ENCODE peak calls at places on chromosomes 4 and X, in six cellular contexts. One of them, this sample, is unnamed.
A peak's percentile ranks its signal among the peaks of the same experiment; 100 is the strongest.

GRCh38 chrX:9352683-9353430 is 112.0 kb upstream of the TBL1X start:
- DNase-seq in fibroblast of the conjunctiva: peak; percentile 72
- DNase-seq in activated naive CD4-positive, alpha-beta T cell treated with anti-CD3 and anti-CD28 coated beads, Interleukin-2, amount 10 ng/mL, durations not matched to agents 7 days and 5 days: peak; percentile 61
- DNase-seq in T-helper 17 cell: no peak
- DNase-seq in H4: peak; percentile 61
- DNase-seq in frontal cortex: no peak
- DNase-seq in this sample: peak; percentile 77

GRCh38 chrX:17931855-17932254 is 70.8 kb upstream of the RAI2 start:
- DNase-seq in fibroblast of the conjunctiva: no peak
- DNase-seq in activated naive CD4-positive, alpha-beta T cell treated with anti-CD3 and anti-CD28 coated beads, Interleukin-2, amount 10 ng/mL, durations not matched to agents 7 days and 5 days: no peak
- DNase-seq in T-helper 17 cell: no peak
- DNase-seq in H4: no peak
- DNase-seq in frontal cortex: no peak
- DNase-seq in this sample: no peak

GRCh38 chrX:30246769-30247489 is at the start of gene MAGEB1:
- DNase-seq in fibroblast of the conjunctiva: no peak
- DNase-seq in activated naive CD4-positive, alpha-beta T cell treated with anti-CD3 and anti-CD28 coated beads, Interleukin-2, amount 10 ng/mL, durations not matched to agents 7 days and 5 days: no peak
- DNase-seq in T-helper 17 cell: no peak
- DNase-seq in H4: no peak
- DNase-seq in frontal cortex: no peak
- DNase-seq in this sample: no peak

GRCh38 chrX:110600745-110601310 is 194.8 kb downstream of the CHRDL1 start:
- DNase-seq in fibroblast of the conjunctiva: no peak
- DNase-seq in activated naive CD4-positive, alpha-beta T cell treated with anti-CD3 and anti-CD28 coated beads, Interleukin-2, amount 10 ng/mL, durations not matched to agents 7 days and 5 days: no peak
- DNase-seq in T-helper 17 cell: no peak
- DNase-seq in H4: peak; percentile 9
- DNase-seq in frontal cortex: no peak
- DNase-seq in this sample: no peak

GRCh38 chr4:168791376-168791775 is 218.7 kb downstream of the CBR4 start:
- DNase-seq in fibroblast of the conjunctiva: no peak
- DNase-seq in activated naive CD4-positive, alpha-beta T cell treated with anti-CD3 and anti-CD28 coated beads, Interleukin-2, amount 10 ng/mL, durations not matched to agents 7 days and 5 days: no peak
- DNase-seq in T-helper 17 cell: no peak
- DNase-seq in H4: no peak
- DNase-seq in frontal cortex: no peak
- DNase-seq in this sample: no peak

GRCh38 chr4:158459085-158459820 is 62.4 kb upstream of the RXFP1 start:
- DNase-seq in fibroblast of the conjunctiva: no peak
- DNase-seq in activated naive CD4-positive, alpha-beta T cell treated with anti-CD3 and anti-CD28 coated beads, Interleukin-2, amount 10 ng/mL, durations not matched to agents 7 days and 5 days: no peak
- DNase-seq in T-helper 17 cell: no peak
- DNase-seq in H4: no peak
- DNase-seq in frontal cortex: no peak
- DNase-seq in this sample: no peak

GRCh38 chr4:56360071-56360470 is 27.2 kb downstream of the AASDH start:
- DNase-seq in fibroblast of the conjunctiva: peak; percentile 8
- DNase-seq in activated naive CD4-positive, alpha-beta T cell treated with anti-CD3 and anti-CD28 coated beads, Interleukin-2, amount 10 ng/mL, durations not matched to agents 7 days and 5 days: no peak
- DNase-seq in T-helper 17 cell: no peak
- DNase-seq in H4: no peak
- DNase-seq in frontal cortex: no peak
- DNase-seq in this sample: no peak

GRCh38 chr4:98845960-98846359 is 83.0 kb downstream of the EIF4E start:
- DNase-seq in fibroblast of the conjunctiva: no peak
- DNase-seq in activated naive CD4-positive, alpha-beta T cell treated with anti-CD3 and anti-CD28 coated beads, Interleukin-2, amount 10 ng/mL, durations not matched to agents 7 days and 5 days: no peak
- DNase-seq in T-helper 17 cell: no peak
- DNase-seq in H4: no peak
- DNase-seq in frontal cortex: no peak
- DNase-seq in this sample: no peak

GRCh38 chr4:132506568-132506967 is 642.5 kb upstream of the PCDH10 start:
- DNase-seq in fibroblast of the conjunctiva: no peak
- DNase-seq in activated naive CD4-positive, alpha-beta T cell treated with anti-CD3 and anti-CD28 coated beads, Interleukin-2, amount 10 ng/mL, durations not matched to agents 7 days and 5 days: no peak
- DNase-seq in T-helper 17 cell: no peak
- DNase-seq in H4: no peak
- DNase-seq in frontal cortex: no peak
- DNase-seq in this sample: no peak

GRCh38 chr4:7238300-7238960 is 46.1 kb downstream of the SORCS2 start:
- DNase-seq in fibroblast of the conjunctiva: no peak
- DNase-seq in activated naive CD4-positive, alpha-beta T cell treated with anti-CD3 and anti-CD28 coated beads, Interleukin-2, amount 10 ng/mL, durations not matched to agents 7 days and 5 days: no peak
- DNase-seq in T-helper 17 cell: no peak
- DNase-seq in H4: no peak
- DNase-seq in frontal cortex: no peak
- DNase-seq in this sample: no peak

GRCh38 chr4:107258359-107258758 is 222.2 kb upstream of the DKK2 start:
- DNase-seq in fibroblast of the conjunctiva: no peak
- DNase-seq in activated naive CD4-positive, alpha-beta T cell treated with anti-CD3 and anti-CD28 coated beads, Interleukin-2, amount 10 ng/mL, durations not matched to agents 7 days and 5 days: no peak
- DNase-seq in T-helper 17 cell: no peak
- DNase-seq in H4: peak; percentile 35
- DNase-seq in frontal cortex: no peak
- DNase-seq in this sample: no peak

GRCh38 chr4:72468904-72469502 is 100.0 kb downstream of the ADAMTS3 start:
- DNase-seq in fibroblast of the conjunctiva: peak; percentile 21
- DNase-seq in activated naive CD4-positive, alpha-beta T cell treated with anti-CD3 and anti-CD28 coated beads, Interleukin-2, amount 10 ng/mL, durations not matched to agents 7 days and 5 days: no peak
- DNase-seq in T-helper 17 cell: no peak
- DNase-seq in H4: no peak
- DNase-seq in frontal cortex: no peak
- DNase-seq in this sample: no peak

GRCh38 chrX:9864011-9864410 is 77.8 kb downstream of the SHROOM2 start:
- DNase-seq in fibroblast of the conjunctiva: no peak
- DNase-seq in activated naive CD4-positive, alpha-beta T cell treated with anti-CD3 and anti-CD28 coated beads, Interleukin-2, amount 10 ng/mL, durations not matched to agents 7 days and 5 days: no peak
- DNase-seq in T-helper 17 cell: no peak
- DNase-seq in H4: no peak
- DNase-seq in frontal cortex: no peak
- DNase-seq in this sample: no peak

GRCh38 chr4:57443308-57444243 is 333.4 kb upstream of the IGFBP7 start:
- DNase-seq in fibroblast of the conjunctiva: no peak
- DNase-seq in activated naive CD4-positive, alpha-beta T cell treated with anti-CD3 and anti-CD28 coated beads, Interleukin-2, amount 10 ng/mL, durations not matched to agents 7 days and 5 days: no peak
- DNase-seq in T-helper 17 cell: no peak
- DNase-seq in H4: no peak
- DNase-seq in frontal cortex: no peak
- DNase-seq in this sample: no peak

GRCh38 chrX:39487166-39488006 is 610.4 kb downstream of the BCOR start:
- DNase-seq in fibroblast of the conjunctiva: no peak
- DNase-seq in activated naive CD4-positive, alpha-beta T cell treated with anti-CD3 and anti-CD28 coated beads, Interleukin-2, amount 10 ng/mL, durations not matched to agents 7 days and 5 days: no peak
- DNase-seq in T-helper 17 cell: no peak
- DNase-seq in H4: no peak
- DNase-seq in frontal cortex: no peak
- DNase-seq in this sample: no peak

This sample was measured in activated CD4-positive, alpha-beta memory T cell treated with anti-CD3 and anti-CD28 coated beads, Interleukin-2, amount 10 ng/mL, durations not matched to agents 7 days and 5 days.